ENCODE peak calls at places on chromosomes 11 and 22, in four cellular contexts. Q, I, F and P are unnamed samples.

GRCh38 chr11:134711008-134711407 is 299.0 kb upstream of the B3GAT1 start:
- DNase-seq in Q (no peak), I (no peak), F (no peak), P (no peak)

GRCh38 chr22:48456449-48456848 is 1371.2 kb downstream of the BRD1 start:
- DNase-seq in Q (no peak), I (peak), F (no peak), P (no peak)

GRCh38 chr11:1773131-1773510 is 9.4 kb upstream of the CTSD start:
- DNase-seq in Q (no peak), I (peak), F (no peak), P (no peak)

GRCh38 chr11:35419713-35420333 is 465 bp upstream of the SLC1A2 start:
- DNase-seq in Q (peak), I (no peak), F (no peak), P (no peak)

GRCh38 chr11:65305501-65306268 is 9.0 kb upstream of the CDC42EP2 start:
- DNase-seq in Q (no peak), I (no peak), F (no peak), P (no peak)

GRCh38 chr11:8593455-8593854 is 573 bp downstream of the STK33 start:
- DNase-seq in Q (no peak), I (no peak), F (no peak), P (no peak)

GRCh38 chr11:112128483-112129121 is 35.3 kb downstream of the IL18 start:
- DNase-seq in Q (peak), I (no peak), F (peak), P (peak)

GRCh38 chr11:66691311-66691980 is 13.8 kb upstream of the RBM4B start:
- DNase-seq in Q (no peak), I (no peak), F (no peak), P (no peak)

GRCh38 chr11:1382831-1383607 is 6.7 kb upstream of the BRSK2 start:
- DNase-seq in Q (peak), I (peak), F (peak), P (peak)